ENCODE peak calls at places on chromosome 2, in nine cellular contexts. One of them, this sample, is unnamed.

GRCh38 chr2:121429119-121429903 is 101.4 kb upstream of the RNU4ATAC start:
- DNase-seq in prostate gland: no peak
- DNase-seq in naive thymus-derived CD8-positive, alpha-beta T cell: no peak
- DNase-seq in activated T-helper 1 cell treated with Interleukin-2 at 50 U/mL for 16 hours: no peak
- DNase-seq in KG1: no peak
- DNase-seq in IMR-90: peak
- DNase-seq in amygdala: no peak
- DNase-seq in H4: no peak
- DNase-seq in cardiac fibroblast: peak
- DNase-seq in this sample: no peak

GRCh38 chr2:2810504-2810903 is 479.4 kb upstream of the MYT1L start:
- DNase-seq in IMR-90: no peak
- DNase-seq in activated T-helper 1 cell treated with Interleukin-2 at 50 U/mL for 16 hours: no peak
- DNase-seq in prostate gland: no peak
- DNase-seq in amygdala: no peak
- DNase-seq in KG1: no peak
- DNase-seq in naive thymus-derived CD8-positive, alpha-beta T cell: no peak
- DNase-seq in H4: no peak
- DNase-seq in cardiac fibroblast: no peak
- DNase-seq in this sample: no peak

GRCh38 chr2:235576337-235576910 is 82.6 kb downstream of the AGAP1 start:
- DNase-seq in activated T-helper 1 cell treated with Interleukin-2 at 50 U/mL for 16 hours: no peak
- DNase-seq in KG1: no peak
- DNase-seq in amygdala: no peak
- DNase-seq in naive thymus-derived CD8-positive, alpha-beta T cell: no peak
- DNase-seq in IMR-90: no peak
- DNase-seq in prostate gland: no peak
- DNase-seq in H4: no peak
- DNase-seq in cardiac fibroblast: no peak
- DNase-seq in this sample: no peak

GRCh38 chr2:150272404-150272803 is 215.1 kb downstream of the RND3 start:
- DNase-seq in IMR-90: no peak
- DNase-seq in cardiac fibroblast: no peak
- DNase-seq in H4: no peak
- DNase-seq in naive thymus-derived CD8-positive, alpha-beta T cell: no peak
- DNase-seq in prostate gland: no peak
- DNase-seq in activated T-helper 1 cell treated with Interleukin-2 at 50 U/mL for 16 hours: no peak
- DNase-seq in amygdala: no peak
- DNase-seq in KG1: no peak
- DNase-seq in this sample: no peak

GRCh38 chr2:235639387-235639786 is 145.5 kb downstream of the AGAP1 start:
- DNase-seq in prostate gland: no peak
- DNase-seq in KG1: no peak
- DNase-seq in activated T-helper 1 cell treated with Interleukin-2 at 50 U/mL for 16 hours: no peak
- DNase-seq in naive thymus-derived CD8-positive, alpha-beta T cell: no peak
- DNase-seq in IMR-90: peak
- DNase-seq in amygdala: peak
- DNase-seq in H4: peak
- DNase-seq in cardiac fibroblast: peak
- DNase-seq in this sample: peak

GRCh38 chr2:18584608-18584954 is 4.8 kb downstream of the NT5C1B start:
- DNase-seq in H4: no peak
- DNase-seq in activated T-helper 1 cell treated with Interleukin-2 at 50 U/mL for 16 hours: no peak
- DNase-seq in prostate gland: no peak
- DNase-seq in KG1: no peak
- DNase-seq in cardiac fibroblast: no peak
- DNase-seq in amygdala: no peak
- DNase-seq in IMR-90: no peak
- DNase-seq in naive thymus-derived CD8-positive, alpha-beta T cell: no peak
- DNase-seq in this sample: no peak

GRCh38 chr2:141923657-141924056 is 207.2 kb downstream of the LRP1B start:
- DNase-seq in naive thymus-derived CD8-positive, alpha-beta T cell: no peak
- DNase-seq in prostate gland: no peak
- DNase-seq in amygdala: no peak
- DNase-seq in cardiac fibroblast: no peak
- DNase-seq in activated T-helper 1 cell treated with Interleukin-2 at 50 U/mL for 16 hours: no peak
- DNase-seq in KG1: no peak
- DNase-seq in H4: no peak
- DNase-seq in IMR-90: peak
- DNase-seq in this sample: no peak

GRCh38 chr2:125070726-125071505 is 1045.8 kb downstream of the CNTNAP5 start:
- DNase-seq in naive thymus-derived CD8-positive, alpha-beta T cell: no peak
- DNase-seq in amygdala: no peak
- DNase-seq in activated T-helper 1 cell treated with Interleukin-2 at 50 U/mL for 16 hours: no peak
- DNase-seq in prostate gland: no peak
- DNase-seq in cardiac fibroblast: no peak
- DNase-seq in H4: no peak
- DNase-seq in IMR-90: no peak
- DNase-seq in KG1: no peak
- DNase-seq in this sample: no peak

GRCh38 chr2:209556354-209556961 is 132.6 kb downstream of the MAP2 start:
- DNase-seq in amygdala: no peak
- DNase-seq in naive thymus-derived CD8-positive, alpha-beta T cell: no peak
- DNase-seq in cardiac fibroblast: peak
- DNase-seq in IMR-90: peak
- DNase-seq in KG1: no peak
- DNase-seq in H4: peak
- DNase-seq in prostate gland: no peak
- DNase-seq in activated T-helper 1 cell treated with Interleukin-2 at 50 U/mL for 16 hours: no peak
- DNase-seq in this sample: peak

GRCh38 chr2:238425979-238426567 is 654 bp upstream of the ASB1 start:
- DNase-seq in naive thymus-derived CD8-positive, alpha-beta T cell: no peak
- DNase-seq in KG1: no peak
- DNase-seq in H4: peak
- DNase-seq in cardiac fibroblast: peak
- DNase-seq in amygdala: no peak
- DNase-seq in activated T-helper 1 cell treated with Interleukin-2 at 50 U/mL for 16 hours: no peak
- DNase-seq in IMR-90: peak
- DNase-seq in prostate gland: no peak
- DNase-seq in this sample: peak